ENCODE peak calls at places on chromosome 1, in six cellular contexts. One of them, this sample, is unnamed.

GRCh38 chr1:23879809-23880208 is 11.7 kb upstream of the FUCA1 start:
- DNase-seq in Peyer's patch: no peak
- DNase-seq in fibroblast of lung: no peak
- DNase-seq in lung: no peak
- DNase-seq in brain microvascular endothelial cell: no peak
- DNase-seq in adrenal gland: no peak
- DNase-seq in this sample: no peak

GRCh38 chr1:48227165-48228013 is 4.9 kb downstream of the SLC5A9 start:
- DNase-seq in Peyer's patch: no peak
- DNase-seq in fibroblast of lung: no peak
- DNase-seq in lung: no peak
- DNase-seq in brain microvascular endothelial cell: no peak
- DNase-seq in adrenal gland: no peak
- DNase-seq in this sample: no peak

GRCh38 chr1:61226791-61227567 is 144.6 kb downstream of the NFIA start:
- DNase-seq in Peyer's patch: no peak
- DNase-seq in fibroblast of lung: no peak
- DNase-seq in lung: no peak
- DNase-seq in brain microvascular endothelial cell: no peak
- DNase-seq in adrenal gland: no peak
- DNase-seq in this sample: no peak

GRCh38 chr1:116496898-116497297 is 73.9 kb downstream of the CD58 start:
- DNase-seq in Peyer's patch: no peak
- DNase-seq in fibroblast of lung: no peak
- DNase-seq in lung: no peak
- DNase-seq in brain microvascular endothelial cell: no peak
- DNase-seq in adrenal gland: no peak
- DNase-seq in this sample: no peak

GRCh38 chr1:31723828-31724359 is 20.1 kb upstream of the COL16A1 start:
- DNase-seq in Peyer's patch: peak
- DNase-seq in fibroblast of lung: peak
- DNase-seq in lung: peak
- DNase-seq in brain microvascular endothelial cell: peak
- DNase-seq in adrenal gland: peak
- DNase-seq in this sample: no peak

GRCh38 chr1:59949648-59950047 is 23.1 kb upstream of the CYP2J2 start:
- DNase-seq in Peyer's patch: no peak
- DNase-seq in fibroblast of lung: no peak
- DNase-seq in lung: no peak
- DNase-seq in brain microvascular endothelial cell: no peak
- DNase-seq in adrenal gland: no peak
- DNase-seq in this sample: no peak

GRCh38 chr1:208934933-208935332 is 648.6 kb upstream of the CAMK1G start:
- DNase-seq in Peyer's patch: no peak
- DNase-seq in fibroblast of lung: no peak
- DNase-seq in lung: no peak
- DNase-seq in brain microvascular endothelial cell: no peak
- DNase-seq in adrenal gland: no peak
- DNase-seq in this sample: no peak

GRCh38 chr1:208264469-208265126 is 20.4 kb upstream of the PLXNA2 start:
- DNase-seq in Peyer's patch: no peak
- DNase-seq in fibroblast of lung: peak
- DNase-seq in lung: no peak
- DNase-seq in brain microvascular endothelial cell: no peak
- DNase-seq in adrenal gland: no peak
- DNase-seq in this sample: no peak

GRCh38 chr1:152000989-152001630 is 7.5 kb upstream of the S100A10 start:
- DNase-seq in Peyer's patch: no peak
- DNase-seq in fibroblast of lung: no peak
- DNase-seq in lung: no peak
- DNase-seq in brain microvascular endothelial cell: no peak
- DNase-seq in adrenal gland: no peak
- DNase-seq in this sample: no peak

GRCh38 chr1:54815086-54815876 is 14.2 kb upstream of the TTC22 start:
- DNase-seq in Peyer's patch: peak
- DNase-seq in fibroblast of lung: no peak
- DNase-seq in lung: no peak
- DNase-seq in brain microvascular endothelial cell: no peak
- DNase-seq in adrenal gland: no peak
- DNase-seq in this sample: no peak

GRCh38 chr1:118961156-118961555 is 27.0 kb downstream of the TBX15 start:
- DNase-seq in Peyer's patch: no peak
- DNase-seq in fibroblast of lung: no peak
- DNase-seq in lung: no peak
- DNase-seq in brain microvascular endothelial cell: no peak
- DNase-seq in adrenal gland: no peak
- DNase-seq in this sample: no peak

GRCh38 chr1:50266509-50266908 is 156.7 kb downstream of the DMRTA2 start:
- DNase-seq in Peyer's patch: no peak
- DNase-seq in fibroblast of lung: no peak
- DNase-seq in lung: no peak
- DNase-seq in brain microvascular endothelial cell: no peak
- DNase-seq in adrenal gland: no peak
- DNase-seq in this sample: no peak

GRCh38 chr1:218661411-218661810 is 316.3 kb downstream of the TGFB2 start:
- DNase-seq in Peyer's patch: no peak
- DNase-seq in fibroblast of lung: no peak
- DNase-seq in lung: no peak
- DNase-seq in brain microvascular endothelial cell: no peak
- DNase-seq in adrenal gland: no peak
- DNase-seq in this sample: no peak

GRCh38 chr1:79004916-79005315 is 1.6 kb downstream of the ADGRL4 start:
- DNase-seq in Peyer's patch: no peak
- DNase-seq in fibroblast of lung: no peak
- DNase-seq in lung: no peak
- DNase-seq in brain microvascular endothelial cell: no peak
- DNase-seq in adrenal gland: no peak
- DNase-seq in this sample: no peak

GRCh38 chr1:185670187-185670627 is 64.0 kb upstream of the HMCN1 start:
- DNase-seq in Peyer's patch: peak
- DNase-seq in fibroblast of lung: peak
- DNase-seq in lung: no peak
- DNase-seq in brain microvascular endothelial cell: peak
- DNase-seq in adrenal gland: peak
- DNase-seq in this sample: no peak

GRCh38 chr1:99305626-99306025 is 41.3 kb downstream of the PLPPR4 start:
- DNase-seq in Peyer's patch: no peak
- DNase-seq in fibroblast of lung: peak
- DNase-seq in lung: no peak
- DNase-seq in brain microvascular endothelial cell: peak
- DNase-seq in adrenal gland: no peak
- DNase-seq in this sample: no peak

GRCh38 chr1:109477821-109478220 is 5.9 kb upstream of the ATXN7L2 start:
- DNase-seq in Peyer's patch: no peak
- DNase-seq in fibroblast of lung: no peak
- DNase-seq in lung: no peak
- DNase-seq in brain microvascular endothelial cell: no peak
- DNase-seq in adrenal gland: no peak
- DNase-seq in this sample: no peak

GRCh38 chr1:61637470-61637869 is 87.5 kb downstream of the TM2D1 start:
- DNase-seq in Peyer's patch: no peak
- DNase-seq in fibroblast of lung: no peak
- DNase-seq in lung: no peak
- DNase-seq in brain microvascular endothelial cell: no peak
- DNase-seq in adrenal gland: no peak
- DNase-seq in this sample: no peak

GRCh38 chr1:79010589-79010988 is 4.1 kb upstream of the ADGRL4 start:
- DNase-seq in Peyer's patch: no peak
- DNase-seq in fibroblast of lung: no peak
- DNase-seq in lung: no peak
- DNase-seq in brain microvascular endothelial cell: no peak
- DNase-seq in adrenal gland: no peak
- DNase-seq in this sample: no peak

GRCh38 chr1:227948493-227949260 is 945 bp upstream of the WNT9A start:
- DNase-seq in Peyer's patch: peak
- DNase-seq in fibroblast of lung: no peak
- DNase-seq in lung: no peak
- DNase-seq in brain microvascular endothelial cell: no peak
- DNase-seq in adrenal gland: no peak
- DNase-seq in this sample: peak

GRCh38 chr1:197619008-197619640 is 156.2 kb downstream of the DENND1B start:
- DNase-seq in Peyer's patch: no peak
- DNase-seq in fibroblast of lung: peak
- DNase-seq in lung: no peak
- DNase-seq in brain microvascular endothelial cell: no peak
- DNase-seq in adrenal gland: no peak
- DNase-seq in this sample: no peak

GRCh38 chr1:86696522-86696921 is 7.9 kb upstream of the SH3GLB1 start:
- DNase-seq in Peyer's patch: no peak
- DNase-seq in fibroblast of lung: peak
- DNase-seq in lung: no peak
- DNase-seq in brain microvascular endothelial cell: no peak
- DNase-seq in adrenal gland: no peak
- DNase-seq in this sample: no peak

DNA sequence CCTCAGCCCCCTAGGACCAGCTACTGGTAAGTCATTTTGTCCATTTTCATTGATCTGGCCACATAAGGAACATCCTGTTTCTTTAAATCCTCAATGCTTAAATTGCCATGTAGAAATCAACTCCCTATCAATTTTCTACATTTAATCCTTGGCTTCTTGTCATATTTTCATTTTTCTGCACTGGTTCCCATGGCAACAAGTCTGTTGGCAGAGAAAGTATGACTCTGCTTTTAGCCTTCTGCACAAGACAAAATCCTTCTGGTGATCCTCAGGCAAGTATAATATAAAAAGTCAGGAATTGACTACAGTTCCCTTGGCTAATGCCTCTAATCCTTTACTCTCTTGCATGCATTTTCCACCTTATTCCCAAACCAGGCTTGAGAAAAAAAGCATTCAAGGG is 65.0 kb downstream of the LRRC40 start:
- DNase-seq in Peyer's patch: no peak
- DNase-seq in fibroblast of lung: peak
- DNase-seq in lung: no peak
- DNase-seq in brain microvascular endothelial cell: peak
- DNase-seq in adrenal gland: peak
- DNase-seq in this sample: no peak
- H3K27ac ChIP-seq in Peyer's patch: no peak
- H3K27ac ChIP-seq in fibroblast of lung: peak
- H3K27ac ChIP-seq in lung: no peak
- H3K27ac ChIP-seq in brain microvascular endothelial cell: peak
- H3K27ac ChIP-seq in adrenal gland: peak
- H3K27ac ChIP-seq in this sample: no peak

DNA sequence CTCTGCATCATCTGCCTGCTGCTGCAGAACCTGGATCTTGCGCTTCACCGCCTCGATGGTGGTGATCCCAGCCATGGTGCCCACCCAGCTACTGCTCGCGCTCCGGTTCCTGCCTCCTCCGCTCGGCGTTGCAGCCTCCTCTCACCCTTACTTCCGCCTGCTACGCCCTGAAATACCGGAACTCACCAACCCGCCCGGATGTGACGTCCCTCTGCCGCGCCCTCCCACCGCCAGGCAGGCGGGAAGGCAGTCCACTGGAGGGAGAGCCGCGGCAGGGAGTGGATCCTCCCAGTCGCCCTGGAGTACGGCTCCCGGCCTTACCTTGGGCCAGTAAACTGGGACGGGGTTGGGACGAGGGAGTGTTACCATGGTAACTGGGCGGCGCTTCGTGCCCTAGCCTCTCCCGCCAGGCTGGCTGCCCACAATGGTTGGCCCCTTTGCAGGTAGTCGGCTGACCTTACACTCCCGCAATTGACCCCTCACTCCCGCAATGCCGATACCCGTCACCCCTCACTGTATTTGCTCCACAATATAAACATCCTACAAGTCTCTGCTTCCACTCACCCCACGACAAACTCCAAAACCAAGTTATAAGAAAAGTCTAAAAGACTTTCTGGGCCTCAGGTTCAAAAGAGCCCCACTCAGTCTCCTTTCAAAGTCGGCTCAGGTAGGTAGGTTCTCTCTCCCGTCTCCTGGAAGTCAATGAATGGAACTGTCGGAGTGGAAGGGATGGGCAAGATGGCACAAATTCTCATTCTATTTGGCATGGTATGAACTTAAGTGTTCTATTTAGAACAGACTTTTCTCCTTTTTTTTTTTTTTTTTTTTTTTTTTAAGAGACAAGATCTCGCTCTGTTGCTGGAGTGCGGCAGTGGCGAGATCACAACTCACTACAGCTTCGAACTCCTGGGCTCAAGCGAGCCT is 8.6 kb downstream of the TPM3 start:
- DNase-seq in Peyer's patch: peak
- DNase-seq in fibroblast of lung: peak
- DNase-seq in lung: peak
- DNase-seq in brain microvascular endothelial cell: peak
- DNase-seq in adrenal gland: peak
- DNase-seq in this sample: peak
- TF ChIP-seq CTCF in Peyer's patch: peak
- TF ChIP-seq CTCF in fibroblast of lung: no peak
- TF ChIP-seq CTCF in lung: no peak
- TF ChIP-seq CTCF in brain microvascular endothelial cell: no peak
- TF ChIP-seq CTCF in adrenal gland: peak
- TF ChIP-seq CTCF in this sample: peak

DNA sequence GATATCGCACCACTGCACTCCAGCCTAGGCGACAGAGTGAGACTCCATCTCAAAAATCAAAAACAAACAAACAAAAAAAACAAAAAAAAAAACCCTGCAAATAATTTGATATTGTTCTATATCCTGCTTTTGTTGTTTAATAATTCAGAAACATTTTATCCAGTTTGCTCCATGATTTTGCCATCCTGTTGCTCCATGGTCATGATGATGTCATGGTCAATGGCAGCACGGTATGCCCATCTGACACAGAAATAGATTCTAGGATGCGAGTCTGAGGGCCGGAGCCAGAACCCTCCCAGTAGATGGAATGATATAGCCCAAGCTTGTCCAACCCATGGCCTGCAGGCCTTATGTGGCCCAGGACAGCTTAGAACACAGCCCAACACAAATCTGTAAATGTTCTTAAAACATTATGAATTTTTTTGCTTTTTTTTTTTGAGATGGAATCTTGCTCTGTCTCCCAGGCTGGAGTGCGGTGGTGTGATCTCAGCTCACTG is 39.8 kb downstream of the EDARADD start:
- DNase-seq in Peyer's patch: no peak
- DNase-seq in fibroblast of lung: no peak
- DNase-seq in lung: no peak
- DNase-seq in brain microvascular endothelial cell: no peak
- DNase-seq in adrenal gland: no peak
- DNase-seq in this sample: no peak
- H3K27ac ChIP-seq in Peyer's patch: no peak
- H3K27ac ChIP-seq in fibroblast of lung: no peak
- H3K27ac ChIP-seq in lung: no peak
- H3K27ac ChIP-seq in brain microvascular endothelial cell: no peak
- H3K27ac ChIP-seq in adrenal gland: no peak
- H3K27ac ChIP-seq in this sample: no peak

GRCh38 chr1:178689769-178690168 is 35.3 kb upstream of the RALGPS2 start:
- DNase-seq in Peyer's patch: no peak
- DNase-seq in fibroblast of lung: no peak
- DNase-seq in lung: no peak
- DNase-seq in brain microvascular endothelial cell: no peak
- DNase-seq in adrenal gland: no peak
- DNase-seq in this sample: no peak

GRCh38 chr1:178690496-178690895 is 34.5 kb upstream of the RALGPS2 start:
- DNase-seq in Peyer's patch: no peak
- DNase-seq in fibroblast of lung: no peak
- DNase-seq in lung: no peak
- DNase-seq in brain microvascular endothelial cell: no peak
- DNase-seq in adrenal gland: no peak
- DNase-seq in this sample: no peak

GRCh38 chr1:178692564-178693327 is 32.3 kb upstream of the RALGPS2 start:
- DNase-seq in Peyer's patch: no peak
- DNase-seq in fibroblast of lung: no peak
- DNase-seq in lung: no peak
- DNase-seq in brain microvascular endothelial cell: no peak
- DNase-seq in adrenal gland: no peak
- DNase-seq in this sample: no peak

GRCh38 chr1:178694923-178695525 is 30.0 kb upstream of the RALGPS2 start:
- DNase-seq in Peyer's patch: no peak
- DNase-seq in fibroblast of lung: no peak
- DNase-seq in lung: no peak
- DNase-seq in brain microvascular endothelial cell: no peak
- DNase-seq in adrenal gland: no peak
- DNase-seq in this sample: no peak

GRCh38 chr1:178693368-178693767 is 31.7 kb upstream of the RALGPS2 start:
- DNase-seq in Peyer's patch: no peak
- DNase-seq in fibroblast of lung: no peak
- DNase-seq in lung: no peak
- DNase-seq in brain microvascular endothelial cell: no peak
- DNase-seq in adrenal gland: no peak
- DNase-seq in this sample: no peak
- TF ChIP-seq CTCF in Peyer's patch: peak
- TF ChIP-seq CTCF in fibroblast of lung: peak
- TF ChIP-seq CTCF in lung: no peak
- TF ChIP-seq CTCF in brain microvascular endothelial cell: peak
- TF ChIP-seq CTCF in adrenal gland: no peak
- TF ChIP-seq CTCF in this sample: no peak